ENCODE peak calls at places on chromosomes 7 and 10, in ten cellular contexts. J, K, W, E, G, B, O, F, D and Z are unnamed samples.

GRCh38 chr10:132742837-132743194 is 43.1 kb downstream of the NKX6-2 start:
- DNase-seq in G (no peak), K (no peak), J (no peak), B (no peak), D (no peak), O (no peak), W (no peak), E (no peak), F (no peak), Z (no peak)

GRCh38 chr7:78284945-78285344 is 486.4 kb downstream of the PHTF2 start:
- DNase-seq in J (no peak), W (no peak), E (no peak), B (no peak), K (no peak), F (no peak), G (peak; percentile 33), D (no peak), O (no peak), Z (no peak)

GRCh38 chr10:86813101-86813500 is 56.7 kb downstream of the BMPR1A start:
- DNase-seq in G (peak; percentile 36), O (no peak), K (no peak), D (no peak), B (no peak), J (no peak), E (no peak), F (no peak), W (no peak), Z (no peak)

GRCh38 chr10:88687853-88688467 is 18.1 kb upstream of the LIPK start:
- DNase-seq in F (no peak), G (no peak), K (peak; percentile 26), J (no peak), W (no peak), D (peak; percentile 32), E (peak; percentile 49), B (peak; percentile 58), O (peak; percentile 48), Z (no peak)

GRCh38 chr7:136874393-136875032 is 6.1 kb downstream of the CHRM2 start:
- DNase-seq in W (peak; percentile 9), G (peak; percentile 25), E (peak; percentile 16), J (no peak), K (peak; percentile 52), O (peak; percentile 65), F (no peak), D (peak; percentile 63), B (no peak), Z (no peak)

GRCh38 chr7:31125171-31125570 is 73.1 kb downstream of the ADCYAP1R1 start:
- DNase-seq in O (no peak), W (no peak), F (no peak), K (no peak), D (no peak), E (no peak), J (no peak), B (no peak), G (no peak), Z (no peak)

GRCh38 chr10:33129181-33129928 is 171.3 kb upstream of the ITGB1 start:
- DNase-seq in E (no peak), J (no peak), G (peak; percentile 99), O (no peak), D (peak; percentile 72), K (no peak), W (no peak), B (peak; percentile 64), F (no peak), Z (peak; percentile 83)

GRCh38 chr7:49714182-49714581 is 59.3 kb upstream of the VWC2 start:
- DNase-seq in D (no peak), K (no peak), G (no peak), W (no peak), B (no peak), J (no peak), O (no peak), E (no peak), F (no peak), Z (no peak)

GRCh38 chr7:34655384-34655783 is 2.6 kb upstream of the NPSR1 start:
- DNase-seq in G (no peak), J (no peak), F (no peak), E (no peak), D (no peak), O (peak; percentile 37), K (no peak), B (no peak), W (no peak), Z (no peak)

GRCh38 chr10:99967961-99968360 is 41.8 kb downstream of the DNMBP start:
- DNase-seq in J (no peak), E (no peak), D (no peak), B (no peak), K (no peak), O (no peak), F (no peak), W (no peak), G (no peak), Z (no peak)

GRCh38 chr10:80699602-80700039 is 161.9 kb downstream of the SH2D4B start:
- DNase-seq in E (peak; percentile 65), F (peak; percentile 34), W (peak; percentile 24), J (peak; percentile 73), D (peak; percentile 67), O (peak; percentile 70), G (peak; percentile 22), B (peak; percentile 67), K (peak; percentile 80), Z (peak; percentile 40)

GRCh38 chr10:18713077-18713476 is 53.8 kb downstream of the ARL5B start:
- DNase-seq in J (no peak), O (peak; percentile 56), K (no peak), E (no peak), G (peak; percentile 98), W (no peak), F (peak; percentile 2), D (peak; percentile 76), B (peak; percentile 74), Z (peak; percentile 89)

GRCh38 chr10:74011016-74011415 is 13.1 kb downstream of the VCL start:
- DNase-seq in B (no peak), J (no peak), O (no peak), E (no peak), W (no peak), G (no peak), D (no peak), F (no peak), K (no peak), Z (no peak)

GRCh38 chr10:31018977-31019376 is 12.7 kb downstream of the ZNF438 start:
- DNase-seq in O (no peak), G (no peak), J (no peak), F (no peak), E (no peak), D (no peak), B (no peak), K (no peak), W (no peak), Z (peak; percentile 61)

GRCh38 chr7:4189151-4189570 is 492.9 kb upstream of the FOXK1 start:
- DNase-seq in D (peak; percentile 67), K (no peak), W (no peak), E (peak; percentile 75), G (peak; percentile 54), J (no peak), F (peak; percentile 58), B (peak; percentile 96), O (peak; percentile 89), Z (peak; percentile 96)

GRCh38 chr10:132861884-132862461 is 76.0 kb upstream of the NKX6-2 start:
- DNase-seq in O (no peak), D (no peak), W (no peak), F (no peak), J (no peak), E (no peak), K (no peak), B (no peak), G (no peak), Z (no peak)

GRCh38 chr7:141477866-141478265 is 73.3 kb upstream of the AGK start:
- DNase-seq in J (no peak), G (peak; percentile 49), F (no peak), O (peak; percentile 38), W (no peak), D (no peak), E (no peak), B (no peak), K (no peak), Z (no peak)

GRCh38 chr7:119957335-119957734 is 315.6 kb upstream of the KCND2 start:
- DNase-seq in G (no peak), D (no peak), K (no peak), F (no peak), W (no peak), J (no peak), O (no peak), E (no peak), B (no peak), Z (peak; percentile 68)

GRCh38 chr10:117532451-117533107 is 10.0 kb upstream of the EMX2 start:
- DNase-seq in K (no peak), E (no peak), O (no peak), J (no peak), D (no peak), W (no peak), F (no peak), G (no peak), B (no peak), Z (no peak)

GRCh38 chr10:86288695-86289576 is 77.7 kb downstream of the GRID1 start:
- DNase-seq in J (no peak), W (no peak), D (no peak), G (no peak), K (no peak), B (no peak), O (no peak), F (no peak), E (no peak), Z (no peak)

GRCh38 chr10:79049931-79050895 is 18.6 kb upstream of the ZMIZ1 start:
- DNase-seq in W (no peak), B (no peak), O (no peak), J (no peak), K (no peak), D (no peak), E (no peak), G (peak; percentile 22), F (no peak), Z (no peak)

GRCh38 chr7:76069238-76069638 is 21.3 kb downstream of the MDH2 start:
- DNase-seq in D (peak; percentile 89), J (peak; percentile 46), O (peak; percentile 98), W (peak; percentile 72), E (no peak), G (peak; percentile 91), K (peak; percentile 20), F (peak; percentile 73), B (peak; percentile 87), Z (peak; percentile 93)

GRCh38 chr10:75547391-75548298 is 116.2 kb downstream of the LRMDA start:
- DNase-seq in F (no peak), D (peak; percentile 89), O (peak; percentile 75), K (no peak), G (peak; percentile 97), E (no peak), W (no peak), B (no peak), J (no peak), Z (peak; percentile 67)